ENCODE peak calls at places on chromosomes 13 and 19, in six cellular contexts. M is GM12891; H is mucosa of descending colon; T is naive B cell; X is PC-9; U is activated naive CD4-positive, alpha-beta T cell treated with anti-CD3 and anti-CD28 coated beads, Interleukin-2, amount 10 ng/mL, durations not matched to agents 7 days and 5 days. R is an unnamed sample.

GRCh38 chr19:10899171-10899653 is 27.9 kb downstream of the CARM1 start:
- DNase-seq in M (no peak), H (peak), X (peak), T (no peak), U (no peak), R (peak)

GRCh38 chr19:22532388-22533310 is 101.5 kb upstream of the ZNF492 start:
- DNase-seq in U (no peak), H (peak), T (no peak), M (no peak), X (no peak), R (peak)

GRCh38 chr13:21458816-21459701 is at the start of gene ZDHHC20:
- DNase-seq in H (peak), X (peak), U (peak), T (peak), M (peak), R (peak)

GRCh38 chr19:52941941-52942370 is 18.7 kb upstream of the ZNF888 start:
- DNase-seq in H (peak), T (no peak), M (no peak), X (no peak), U (peak), R (no peak)

GRCh38 chr13:73623281-73623680 is 510.9 kb downstream of the KLF12 start:
- DNase-seq in X (no peak), U (no peak), T (no peak), M (no peak), H (no peak), R (no peak)

GRCh38 chr19:38250821-38251563 is 5.2 kb downstream of the PPP1R14A start:
- DNase-seq in X (no peak), T (no peak), M (no peak), U (no peak), H (peak), R (peak)

GRCh38 chr19:39941615-39942507 is 7.4 kb upstream of the FCGBP start:
- DNase-seq in X (peak), T (peak), H (no peak), M (no peak), U (peak), R (no peak)

GRCh38 chr19:4220188-4220587 is 9.1 kb upstream of the EBI3 start:
- DNase-seq in X (no peak), M (no peak), H (no peak), T (no peak), U (no peak), R (no peak)

GRCh38 chr19:56120371-56121179 is 520 bp downstream of the ZNF787 start:
- DNase-seq in X (peak), H (peak), T (peak), M (peak), U (peak), R (peak)

GRCh38 chr19:44598880-44599279 is 14.5 kb upstream of the IGSF23 start:
- DNase-seq in H (peak), X (no peak), U (no peak), T (no peak), M (no peak), R (no peak)

GRCh38 chr19:2270572-2271515 is 11.1 kb downstream of the PEAK3 start:
- DNase-seq in M (no peak), U (peak), T (peak), X (no peak), H (peak), R (peak)